ENCODE peak calls at places on chromosomes 16 and 17, in nine cellular contexts. One of them, this sample, is unnamed.

GRCh38 chr17:17555151-17555550 is 36.4 kb downstream of the PEMT start:
- DNase-seq in CD8-positive, alpha-beta T cell: no peak
- DNase-seq in left ventricle myocardium inferior: no peak
- DNase-seq in activated CD8-positive, alpha-beta T cell treated with anti-CD3 and anti-CD28 coated beads, Interleukin-2, amount 10 ng/mL, durations not matched to agents 7 days and 5 days: no peak
- DNase-seq in AG08396: no peak
- DNase-seq in EH: no peak
- DNase-seq in putamen: no peak
- DNase-seq in activated B cell treated with CpG ODN at 0.5 μM for 24 hours: no peak
- DNase-seq in activated CD4-positive, alpha-beta T cell treated with anti-CD3 and anti-CD28 coated beads, Interleukin-2, amount 10 ng/mL, durations not matched to agents 7 days and 5 days: no peak
- DNase-seq in this sample: no peak

GRCh38 chr17:71631483-71631882 is 489.3 kb upstream of the SOX9 start:
- DNase-seq in CD8-positive, alpha-beta T cell: no peak
- DNase-seq in left ventricle myocardium inferior: no peak
- DNase-seq in activated CD8-positive, alpha-beta T cell treated with anti-CD3 and anti-CD28 coated beads, Interleukin-2, amount 10 ng/mL, durations not matched to agents 7 days and 5 days: no peak
- DNase-seq in AG08396: no peak
- DNase-seq in EH: peak; percentile 80
- DNase-seq in putamen: no peak
- DNase-seq in activated B cell treated with CpG ODN at 0.5 μM for 24 hours: no peak
- DNase-seq in activated CD4-positive, alpha-beta T cell treated with anti-CD3 and anti-CD28 coated beads, Interleukin-2, amount 10 ng/mL, durations not matched to agents 7 days and 5 days: no peak
- DNase-seq in this sample: no peak

GRCh38 chr17:61450641-61451537 is 1.3 kb upstream of the TBX4 start:
- DNase-seq in CD8-positive, alpha-beta T cell: no peak
- DNase-seq in left ventricle myocardium inferior: no peak
- DNase-seq in activated CD8-positive, alpha-beta T cell treated with anti-CD3 and anti-CD28 coated beads, Interleukin-2, amount 10 ng/mL, durations not matched to agents 7 days and 5 days: no peak
- DNase-seq in AG08396: no peak
- DNase-seq in EH: no peak
- DNase-seq in putamen: no peak
- DNase-seq in activated B cell treated with CpG ODN at 0.5 μM for 24 hours: no peak
- DNase-seq in activated CD4-positive, alpha-beta T cell treated with anti-CD3 and anti-CD28 coated beads, Interleukin-2, amount 10 ng/mL, durations not matched to agents 7 days and 5 days: no peak
- DNase-seq in this sample: no peak

GRCh38 chr16:14202095-14202494 is 131.0 kb downstream of the MRTFB start:
- DNase-seq in CD8-positive, alpha-beta T cell: no peak
- DNase-seq in left ventricle myocardium inferior: no peak
- DNase-seq in activated CD8-positive, alpha-beta T cell treated with anti-CD3 and anti-CD28 coated beads, Interleukin-2, amount 10 ng/mL, durations not matched to agents 7 days and 5 days: no peak
- DNase-seq in AG08396: no peak
- DNase-seq in EH: no peak
- DNase-seq in putamen: no peak
- DNase-seq in activated B cell treated with CpG ODN at 0.5 μM for 24 hours: no peak
- DNase-seq in activated CD4-positive, alpha-beta T cell treated with anti-CD3 and anti-CD28 coated beads, Interleukin-2, amount 10 ng/mL, durations not matched to agents 7 days and 5 days: no peak
- DNase-seq in this sample: no peak

GRCh38 chr16:72938426-72939164 is 109.3 kb downstream of the ZFHX3 start:
- DNase-seq in CD8-positive, alpha-beta T cell: no peak
- DNase-seq in left ventricle myocardium inferior: peak; percentile 92
- DNase-seq in activated CD8-positive, alpha-beta T cell treated with anti-CD3 and anti-CD28 coated beads, Interleukin-2, amount 10 ng/mL, durations not matched to agents 7 days and 5 days: no peak
- DNase-seq in AG08396: peak; percentile 80
- DNase-seq in EH: peak; percentile 88
- DNase-seq in putamen: no peak
- DNase-seq in activated B cell treated with CpG ODN at 0.5 μM for 24 hours: no peak
- DNase-seq in activated CD4-positive, alpha-beta T cell treated with anti-CD3 and anti-CD28 coated beads, Interleukin-2, amount 10 ng/mL, durations not matched to agents 7 days and 5 days: no peak
- DNase-seq in this sample: no peak

GRCh38 chr16:85321856-85322271 is 209.6 kb upstream of the CIBAR2 start:
- DNase-seq in CD8-positive, alpha-beta T cell: no peak
- DNase-seq in left ventricle myocardium inferior: peak; percentile 96
- DNase-seq in activated CD8-positive, alpha-beta T cell treated with anti-CD3 and anti-CD28 coated beads, Interleukin-2, amount 10 ng/mL, durations not matched to agents 7 days and 5 days: no peak
- DNase-seq in AG08396: peak; percentile 92
- DNase-seq in EH: peak; percentile 96
- DNase-seq in putamen: peak; percentile 85
- DNase-seq in activated B cell treated with CpG ODN at 0.5 μM for 24 hours: no peak
- DNase-seq in activated CD4-positive, alpha-beta T cell treated with anti-CD3 and anti-CD28 coated beads, Interleukin-2, amount 10 ng/mL, durations not matched to agents 7 days and 5 days: no peak
- DNase-seq in this sample: no peak

GRCh38 chr16:85924675-85925074 is 25.7 kb downstream of the IRF8 start:
- DNase-seq in CD8-positive, alpha-beta T cell: no peak
- DNase-seq in left ventricle myocardium inferior: no peak
- DNase-seq in activated CD8-positive, alpha-beta T cell treated with anti-CD3 and anti-CD28 coated beads, Interleukin-2, amount 10 ng/mL, durations not matched to agents 7 days and 5 days: no peak
- DNase-seq in AG08396: peak; percentile 25
- DNase-seq in EH: peak; percentile 35
- DNase-seq in putamen: peak; percentile 45
- DNase-seq in activated B cell treated with CpG ODN at 0.5 μM for 24 hours: no peak
- DNase-seq in activated CD4-positive, alpha-beta T cell treated with anti-CD3 and anti-CD28 coated beads, Interleukin-2, amount 10 ng/mL, durations not matched to agents 7 days and 5 days: no peak
- DNase-seq in this sample: peak; percentile 4

GRCh38 chr17:43042025-43042424 is 17.0 kb downstream of the RND2 start:
- DNase-seq in CD8-positive, alpha-beta T cell: no peak
- DNase-seq in left ventricle myocardium inferior: no peak
- DNase-seq in activated CD8-positive, alpha-beta T cell treated with anti-CD3 and anti-CD28 coated beads, Interleukin-2, amount 10 ng/mL, durations not matched to agents 7 days and 5 days: no peak
- DNase-seq in AG08396: no peak
- DNase-seq in EH: peak; percentile 18
- DNase-seq in putamen: no peak
- DNase-seq in activated B cell treated with CpG ODN at 0.5 μM for 24 hours: no peak
- DNase-seq in activated CD4-positive, alpha-beta T cell treated with anti-CD3 and anti-CD28 coated beads, Interleukin-2, amount 10 ng/mL, durations not matched to agents 7 days and 5 days: no peak
- DNase-seq in this sample: no peak

GRCh38 chr17:64028874-64029464 is 8.5 kb upstream of the ICAM2 start:
- DNase-seq in CD8-positive, alpha-beta T cell: peak; percentile 81
- DNase-seq in left ventricle myocardium inferior: peak; percentile 42
- DNase-seq in activated CD8-positive, alpha-beta T cell treated with anti-CD3 and anti-CD28 coated beads, Interleukin-2, amount 10 ng/mL, durations not matched to agents 7 days and 5 days: peak; percentile 85
- DNase-seq in AG08396: peak; percentile 76
- DNase-seq in EH: peak; percentile 66
- DNase-seq in putamen: peak; percentile 21
- DNase-seq in activated B cell treated with CpG ODN at 0.5 μM for 24 hours: peak; percentile 41
- DNase-seq in activated CD4-positive, alpha-beta T cell treated with anti-CD3 and anti-CD28 coated beads, Interleukin-2, amount 10 ng/mL, durations not matched to agents 7 days and 5 days: peak; percentile 81
- DNase-seq in this sample: no peak

This sample was measured in keratinocyte.